ENCODE peak calls at places on chromosomes 6 and 20, in nine cellular contexts. Z is AG04449, C is WTC11, A is cardiac fibroblast, O is MM.1S, M is progenitor cell of endocrine pancreas, V is heart right ventricle, Q is kidney epithelial cell, R is psoas muscle. B is an unnamed sample.

GRCh38 chr20:34693414-34693813 is 10.7 kb upstream of the TP53INP2 start:
- DNase-seq in Z (no peak), O (no peak), V (no peak), C (no peak), R (no peak), A (no peak), M (no peak), Q (no peak), B (no peak)

GRCh38 chr6:106155219-106155830 is 69.2 kb downstream of the PRDM1 start:
- DNase-seq in R (no peak), V (no peak), Z (no peak), Q (no peak), C (no peak), A (no peak), O (peak; percentile 2), M (no peak), B (no peak)

GRCh38 chr6:124977067-124977908 is 15.1 kb downstream of the RNF217 start:
- DNase-seq in A (peak; percentile 66), Q (no peak), V (no peak), O (no peak), R (no peak), Z (no peak), M (no peak), C (no peak), B (no peak)

GRCh38 chr6:4615891-4616290 is 160.3 kb upstream of the CDYL start:
- DNase-seq in C (no peak), O (no peak), Z (no peak), M (no peak), R (peak; percentile 54), A (peak; percentile 87), Q (no peak), V (peak; percentile 27), B (no peak)

GRCh38 chr6:166400181-166400580 is 17.4 kb upstream of the MPC1 start:
- DNase-seq in M (no peak), A (no peak), V (no peak), O (no peak), C (no peak), Q (no peak), R (no peak), Z (no peak), B (no peak)

GRCh38 chr20:5608104-5608447 is 142.1 kb upstream of the SHLD1 start:
- DNase-seq in Q (no peak), V (no peak), C (no peak), O (no peak), A (no peak), Z (no peak), R (no peak), M (no peak), B (no peak)

GRCh38 chr6:99603421-99604160 is 3.0 kb upstream of the PRDM13 start:
- DNase-seq in A (no peak), V (no peak), Q (no peak), Z (no peak), M (no peak), O (no peak), C (peak; percentile 84), R (no peak), B (peak; percentile 62)

GRCh38 chr6:11613336-11613735 is 75.8 kb downstream of the TMEM170B start:
- DNase-seq in V (no peak), M (no peak), Q (no peak), O (no peak), Z (no peak), A (peak; percentile 14), C (no peak), R (no peak), B (no peak)

GRCh38 chr6:169857343-169858292 is 106.2 kb downstream of the ERMARD start:
- DNase-seq in V (no peak), C (no peak), M (no peak), A (no peak), R (no peak), Z (no peak), Q (no peak), O (no peak), B (no peak)

GRCh38 chr20:13788167-13788834 is 3.5 kb downstream of the NDUFAF5 start:
- DNase-seq in R (no peak), V (no peak), M (no peak), Q (no peak), C (peak; percentile 49), A (peak; percentile 71), O (peak; percentile 62), Z (no peak), B (peak; percentile 52)

GRCh38 chr20:35833271-35833670 is 61.5 kb downstream of the PHF20 start:
- DNase-seq in Z (no peak), C (no peak), A (no peak), O (no peak), Q (no peak), M (no peak), V (no peak), R (no peak), B (no peak)

GRCh38 chr6:12958052-12958706 is 241.6 kb downstream of the PHACTR1 start:
- DNase-seq in R (no peak), C (no peak), A (peak; percentile 26), Q (no peak), V (no peak), M (no peak), Z (no peak), O (no peak), B (no peak)

DNA sequence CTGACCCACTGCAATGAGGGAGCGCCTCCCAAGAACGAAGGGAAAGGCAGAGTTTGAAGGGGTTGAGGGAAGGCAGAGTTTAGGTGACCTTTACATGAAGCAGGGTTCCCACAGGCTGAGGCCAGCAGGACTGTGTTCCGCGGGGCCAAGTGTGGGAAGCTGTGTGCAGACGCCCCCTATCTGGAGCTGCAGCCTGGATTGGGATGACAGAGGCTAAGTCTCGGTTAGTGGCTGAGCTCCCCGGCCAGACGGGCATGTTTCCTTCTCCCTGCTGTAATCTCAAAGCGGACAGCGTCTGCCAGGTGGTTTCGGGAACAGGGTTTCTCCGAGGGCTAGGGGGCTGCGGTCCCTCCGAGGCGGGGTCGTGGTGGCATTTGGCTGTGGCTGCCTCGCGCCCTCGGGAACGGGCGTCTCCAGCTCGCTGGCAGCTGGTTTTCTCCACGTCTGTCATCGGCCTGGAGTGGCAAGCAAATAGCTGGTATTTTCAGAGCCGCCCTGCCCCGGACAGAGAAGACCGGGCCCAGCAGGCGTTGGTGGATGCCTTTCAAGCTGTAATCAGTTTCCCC is 702 bp upstream of the PYGB start:
- DNase-seq in A (peak; percentile 74), V (peak; percentile 78), O (peak; percentile 27), Q (no peak), M (peak; percentile 25), C (peak; percentile 74), Z (no peak), R (peak; percentile 60), B (no peak)
- TF ChIP-seq CTCF in A (peak; percentile 58), V (peak; percentile 41), O (peak; percentile 29), Q (peak; percentile 65), M (peak; percentile 46), C (no peak), Z (peak; percentile 80), R (peak; percentile 28), B (no peak)

GRCh38 chr6:118736351-118736750 is 85.0 kb upstream of the CEP85L start:
- DNase-seq in R (no peak), Q (no peak), C (no peak), Z (no peak), M (no peak), V (no peak), O (no peak), A (no peak), B (no peak)

GRCh38 chr6:118739976-118740771 is 88.8 kb upstream of the CEP85L start:
- DNase-seq in O (no peak), M (no peak), V (no peak), A (peak; percentile 44), R (no peak), Q (no peak), C (no peak), Z (no peak), B (no peak)

GRCh38 chr6:118735320-118735719 is 83.9 kb upstream of the CEP85L start:
- DNase-seq in V (no peak), A (peak; percentile 20), Q (no peak), M (no peak), R (no peak), Z (no peak), O (no peak), C (peak; percentile 44), B (peak; percentile 57)
- TF ChIP-seq CTCF in V (no peak), A (peak; percentile 48), Q (peak; percentile 49), M (peak; percentile 20), R (peak; percentile 23), Z (peak; percentile 43), O (peak; percentile 51), C (no peak), B (peak; percentile 51)

DNA sequence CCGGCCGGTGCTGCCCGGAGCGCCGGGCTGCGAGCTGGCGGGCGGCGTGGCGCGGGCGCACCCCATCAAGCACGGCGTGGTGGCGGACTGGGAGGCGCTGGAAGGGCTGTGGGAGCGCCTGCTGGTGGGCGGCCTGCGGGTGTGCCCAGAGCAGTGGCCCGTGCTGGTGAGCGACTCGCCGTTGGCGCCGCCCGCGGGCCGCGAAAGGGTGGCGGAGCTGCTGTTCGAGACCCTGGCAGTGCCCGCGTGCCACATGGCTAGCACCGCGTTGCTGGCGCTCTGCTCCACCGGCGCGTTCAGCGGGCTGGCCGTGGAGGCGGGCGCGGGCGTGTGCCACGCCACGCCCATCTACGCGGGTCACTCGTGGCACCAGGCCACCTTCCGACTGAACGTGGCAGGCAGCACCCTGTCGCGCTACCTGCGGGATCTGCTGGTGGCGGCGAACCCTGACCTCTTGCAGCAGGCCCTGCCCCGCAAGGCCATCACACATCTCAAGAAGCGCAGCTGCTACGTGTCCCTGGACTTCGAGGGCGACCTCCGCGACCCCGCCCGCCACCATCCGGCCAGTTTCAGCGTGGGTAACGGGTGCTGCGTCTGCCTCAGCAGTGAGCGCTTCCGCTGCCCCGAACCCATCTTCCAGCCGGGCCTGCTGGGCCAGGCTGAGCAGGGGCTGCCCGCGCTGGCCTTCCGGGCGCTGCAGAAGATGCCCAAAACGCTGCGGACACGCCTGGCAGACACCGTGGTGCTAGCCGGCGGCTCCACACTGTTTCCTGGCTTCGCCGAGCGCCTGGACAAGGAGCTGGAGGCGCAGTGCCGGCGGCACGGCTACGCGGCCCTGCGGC is 723 bp downstream of the ACTL10 start:
- DNase-seq in M (no peak), R (peak; percentile 80), O (peak; percentile 82), C (no peak), A (peak; percentile 78), Z (no peak), V (peak; percentile 42), Q (no peak), B (peak; percentile 56)
- TF ChIP-seq CTCF in M (peak; percentile 91), R (no peak), O (peak; percentile 93), C (no peak), A (no peak), Z (no peak), V (no peak), Q (peak; percentile 92), B (peak; percentile 13)

GRCh38 chr6:156822747-156823206 is 45.6 kb downstream of the ARID1B start:
- DNase-seq in C (no peak), Z (no peak), M (no peak), Q (no peak), V (no peak), O (no peak), R (no peak), A (no peak), B (no peak)

GRCh38 chr6:156821707-156822106 is 44.5 kb downstream of the ARID1B start:
- DNase-seq in O (no peak), A (no peak), Z (no peak), C (no peak), M (no peak), V (no peak), Q (no peak), R (no peak), B (peak; percentile 43)

GRCh38 chr6:156824142-156824541 is 47.0 kb downstream of the ARID1B start:
- DNase-seq in Q (no peak), V (no peak), O (no peak), M (no peak), R (no peak), C (no peak), Z (no peak), A (no peak), B (no peak)

GRCh38 chr6:156816505-156816904 is 39.3 kb downstream of the ARID1B start:
- DNase-seq in Z (no peak), R (peak; percentile 35), M (no peak), O (no peak), V (no peak), A (peak; percentile 52), C (no peak), Q (no peak), B (no peak)

GRCh38 chr6:156820089-156820798 is 43.1 kb downstream of the ARID1B start:
- DNase-seq in O (no peak), Q (no peak), M (no peak), V (no peak), Z (no peak), R (no peak), A (no peak), C (no peak), B (no peak)
- TF ChIP-seq CTCF in O (no peak), Q (no peak), M (no peak), V (no peak), Z (no peak), R (no peak), A (no peak), C (no peak), B (no peak)

B was measured in GM13976.